ENCODE peak calls at places on chromosome 19, in eight cellular contexts. F is hypothalamus; J is Calu3; X is left ventricle myocardium inferior; R is activated CD4-positive, alpha-beta T cell treated with anti-CD3 and anti-CD28 coated beads, Interleukin-2, amount 50 U/mL, for 4 hours; K is T-helper 9 cell; P is neural crest cell; W is astrocyte. I is an unnamed sample.
A peak's percentile ranks its signal among the peaks of the same experiment; 100 is the strongest.

GRCh38 chr19:35112995-35113693 is 2.5 kb upstream of the FXYD3 start:
- DNase-seq in F (no peak), J (no peak), X (no peak), R (no peak), K (no peak), P (no peak), W (no peak), I (no peak)

GRCh38 chr19:1364070-1364719 is 19.5 kb upstream of the NDUFS7 start:
- DNase-seq in F (no peak), J (no peak), X (no peak), R (no peak), K (no peak), P (no peak), W (no peak), I (no peak)

GRCh38 chr19:51821921-51822716 is 27.2 kb downstream of the FPR3 start:
- DNase-seq in F (no peak), J (no peak), X (no peak), R (no peak), K (no peak), P (no peak), W (no peak), I (no peak)

GRCh38 chr19:3694361-3695123 is 5.7 kb downstream of the PIP5K1C start:
- DNase-seq in F (no peak), J (no peak), X (no peak), R (no peak), K (no peak), P (no peak), W (no peak), I (no peak)

GRCh38 chr19:1076951-1077350 is 10.0 kb downstream of the ARHGAP45 start:
- DNase-seq in F (no peak), J (no peak), X (peak; percentile 67), R (peak; percentile 93), K (peak; percentile 86), P (no peak), W (no peak), I (peak; percentile 28)

GRCh38 chr19:46984077-46985010 is 35.3 kb upstream of the NPAS1 start:
- DNase-seq in F (no peak), J (no peak), X (peak; percentile 61), R (no peak), K (no peak), P (no peak), W (peak; percentile 72), I (no peak)

GRCh38 chr19:12111176-12111575 is 29.0 kb downstream of the ZNF20 start:
- DNase-seq in F (no peak), J (no peak), X (no peak), R (no peak), K (no peak), P (no peak), W (no peak), I (no peak)

GRCh38 chr19:38411041-38411712 is 8.3 kb downstream of the FAM98C start:
- DNase-seq in F (no peak), J (no peak), X (no peak), R (no peak), K (no peak), P (no peak), W (no peak), I (no peak)

GRCh38 chr19:45866400-45867176 is 2.5 kb downstream of the FOXA3 start:
- DNase-seq in F (no peak), J (no peak), X (no peak), R (no peak), K (no peak), P (no peak), W (no peak), I (no peak)

GRCh38 chr19:1417681-1418493 is 10.5 kb downstream of the DAZAP1 start:
- DNase-seq in F (no peak), J (no peak), X (no peak), R (no peak), K (no peak), P (no peak), W (no peak), I (no peak)

GRCh38 chr19:43695985-43696729 is 19.7 kb upstream of the IRGC start:
- DNase-seq in F (no peak), J (no peak), X (no peak), R (no peak), K (no peak), P (no peak), W (no peak), I (no peak)

I was measured in midbrain.